ENCODE peak calls at places on chromosome 14, in seven cellular contexts. J is iris pigment epithelial cell; K is NCI-H2029; Q is KBM-7; Y is GOT3; T is activated CD8-positive, alpha-beta T cell treated with anti-CD3 and anti-CD28 coated beads, Interleukin-2, amount 10 ng/mL, durations not matched to agents 7 days and 5 days; N is hypothalamus. R is an unnamed sample.

GRCh38 chr14:104771918-104772706 is 19.2 kb downstream of the SIVA1 start:
- DNase-seq in K (no peak), N (no peak), Y (no peak), T (no peak), Q (no peak), J (no peak), R (no peak)

GRCh38 chr14:23638414-23639047 is 2.4 kb downstream of the DHRS2 start:
- DNase-seq in T (no peak), N (no peak), J (no peak), K (no peak), Y (no peak), Q (no peak), R (no peak)

GRCh38 chr14:65410640-65411039 is 1.9 kb upstream of the FUT8 start:
- DNase-seq in Y (no peak), K (no peak), T (no peak), N (no peak), Q (no peak), J (no peak), R (no peak)

GRCh38 chr14:52351191-52351560 is 37.1 kb downstream of the PTGER2 start:
- DNase-seq in Y (no peak), J (peak; percentile 58), Q (no peak), T (no peak), K (no peak), N (no peak), R (no peak)

GRCh38 chr14:47439953-47440352 is 235.5 kb downstream of the MDGA2 start:
- DNase-seq in T (no peak), N (no peak), J (no peak), K (no peak), Q (no peak), Y (no peak), R (no peak)

GRCh38 chr14:22752422-22752821 is 14.1 kb upstream of the OXA1L start:
- DNase-seq in K (no peak), J (peak; percentile 12), Q (no peak), Y (no peak), T (no peak), N (no peak), R (no peak)

GRCh38 chr14:22882529-22883190 is 362 bp upstream of the REM2 start:
- DNase-seq in K (peak; percentile 99), T (no peak), J (peak; percentile 51), Q (no peak), Y (no peak), N (no peak), R (peak; percentile 26)

GRCh38 chr14:34425095-34425851 is 36.8 kb downstream of the SPTSSA start:
- DNase-seq in Q (no peak), Y (no peak), T (no peak), J (no peak), N (no peak), K (no peak), R (no peak)

GRCh38 chr14:46574976-46575375 is 76.6 kb downstream of the RPL10L start:
- DNase-seq in N (no peak), Y (no peak), K (no peak), T (no peak), Q (no peak), J (no peak), R (no peak)

GRCh38 chr14:63616015-63616414 is 25.7 kb downstream of the WDR89 start:
- DNase-seq in N (no peak), Q (no peak), K (no peak), J (no peak), Y (no peak), T (no peak), R (no peak)

GRCh38 chr14:76867536-76868452 is 41.6 kb downstream of the LRRC74A start:
- DNase-seq in Q (peak; percentile 77), K (no peak), N (no peak), T (peak; percentile 61), J (no peak), Y (no peak), R (no peak)

GRCh38 chr14:63605041-63605532 is 36.6 kb downstream of the WDR89 start:
- DNase-seq in T (no peak), Y (no peak), N (no peak), Q (no peak), J (peak; percentile 33), K (no peak), R (no peak)

GRCh38 chr14:104881369-104881979 is 16.4 kb downstream of the CEP170B start:
- DNase-seq in N (no peak), T (no peak), K (peak; percentile 65), Y (no peak), Q (no peak), J (no peak), R (peak; percentile 91)

GRCh38 chr14:42322486-42323284 is 716.0 kb downstream of the LRFN5 start:
- DNase-seq in Y (no peak), J (no peak), T (no peak), N (no peak), K (no peak), Q (peak; percentile 39), R (no peak)

GRCh38 chr14:66624319-66624937 is 116.5 kb downstream of the GPHN start:
- DNase-seq in Q (peak; percentile 65), T (peak; percentile 53), N (peak; percentile 5), Y (no peak), J (peak; percentile 74), K (peak; percentile 2), R (peak; percentile 50)

GRCh38 chr14:70188608-70189540 is at the start of gene SLC8A3:
- DNase-seq in T (peak; percentile 29), K (no peak), Y (no peak), N (peak; percentile 61), J (peak; percentile 76), Q (peak; percentile 62), R (no peak)

GRCh38 chr14:31510222-31510621 is 22.4 kb upstream of the GPR33 start:
- DNase-seq in T (no peak), N (no peak), Q (peak; percentile 24), J (peak; percentile 14), K (peak; percentile 79), Y (no peak), R (peak; percentile 14)

GRCh38 chr14:32473476-32473875 is 144.4 kb downstream of the AKAP6 start:
- DNase-seq in Q (no peak), T (no peak), J (peak; percentile 81), K (no peak), Y (no peak), N (no peak), R (no peak)

GRCh38 chr14:92848941-92849340 is 54.8 kb downstream of the GOLGA5 start:
- DNase-seq in J (no peak), Y (no peak), N (no peak), Q (peak; percentile 65), K (peak; percentile 14), T (no peak), R (no peak)

GRCh38 chr14:55381561-55381960 is 30.1 kb downstream of the ATG14 start:
- DNase-seq in K (no peak), Y (no peak), Q (no peak), T (no peak), N (no peak), J (no peak), R (no peak)

GRCh38 chr14:20697273-20698017 is 8.9 kb downstream of the ANG start:
- DNase-seq in J (peak; percentile 68), Q (peak; percentile 79), N (peak; percentile 24), K (no peak), T (peak; percentile 72), Y (no peak), R (peak; percentile 24)

GRCh38 chr14:21071225-21072041 is 1.3 kb downstream of the ARHGEF40 start:
- DNase-seq in J (peak; percentile 94), Q (peak; percentile 94), Y (no peak), K (peak; percentile 84), T (peak; percentile 65), N (peak; percentile 52), R (peak; percentile 75)

GRCh38 chr14:35285168-35285990 is 6.8 kb upstream of the PSMA6 start:
- DNase-seq in J (no peak), T (peak; percentile 42), N (no peak), K (no peak), Q (peak; percentile 84), Y (no peak), R (no peak)

GRCh38 chr14:33505963-33506329 is 444.9 kb downstream of the EGLN3 start:
- DNase-seq in Q (no peak), T (no peak), N (no peak), K (peak; percentile 77), Y (no peak), J (no peak), R (no peak)

GRCh38 chr14:94485944-94486841 is 10.2 kb upstream of the SERPINA9 start:
- DNase-seq in Q (peak; percentile 45), T (peak; percentile 41), Y (peak; percentile 8), J (peak; percentile 32), K (peak; percentile 10), N (no peak), R (no peak)

R was measured in SHP77 treated with DMSO at 0.1 percent for 48 hours.